ENCODE peak calls at places on chromosomes 4 and X, in ten cellular contexts. N is CD4-positive, alpha-beta T cell; Q is ascending aorta; T is activated B cell treated with CpG ODN at 0.5 μM for 24 hours; G is tibial artery; H is epithelial cell of esophagus; S is heart left ventricle; D is upper lobe of right lung; P is nephron progenitor cell; V is astrocyte of the spinal cord. L is an unnamed sample.
A peak's percentile ranks its signal among the peaks of the same experiment; 100 is the strongest.

GRCh38 chrX:47854474-47854873 is 17.8 kb downstream of the ZNF81 start:
- DNase-seq in H (peak; percentile 32), N (peak; percentile 2), V (peak; percentile 5), D (no peak), P (peak; percentile 12), T (no peak), G (no peak), Q (no peak), S (peak; percentile 6), L (peak; percentile 6)

GRCh38 chrX:15524417-15524816 is 23.8 kb downstream of the BMX start:
- DNase-seq in V (peak; percentile 53), H (no peak), G (no peak), P (no peak), S (no peak), Q (no peak), T (no peak), N (no peak), D (no peak), L (no peak)

GRCh38 chrX:110417128-110417527 is 58.5 kb downstream of the RTL9 start:
- DNase-seq in G (no peak), N (no peak), H (no peak), Q (no peak), P (no peak), V (no peak), D (no peak), S (no peak), T (no peak), L (no peak)

GRCh38 chr4:32022071-32022470 is 1301.9 kb downstream of the PCDH7 start:
- DNase-seq in D (no peak), H (peak; percentile 30), T (no peak), G (no peak), P (no peak), S (no peak), V (no peak), N (no peak), Q (no peak), L (no peak)

GRCh38 chr4:138666366-138666765 is 349.2 kb upstream of the NOCT start:
- DNase-seq in G (no peak), T (no peak), P (no peak), Q (no peak), D (no peak), H (no peak), V (no peak), S (no peak), N (no peak), L (no peak)

GRCh38 chrX:41475611-41476241 is 28.6 kb downstream of the NYX start:
- DNase-seq in S (no peak), P (no peak), V (no peak), Q (no peak), T (no peak), N (no peak), H (no peak), G (no peak), D (no peak), L (peak; percentile 43)

GRCh38 chr4:52202251-52202779 is 151.2 kb downstream of the SPATA18 start:
- DNase-seq in V (no peak), H (no peak), T (no peak), D (no peak), P (no peak), S (no peak), G (no peak), Q (no peak), N (no peak), L (no peak)

GRCh38 chr4:121439669-121440068 is 58.9 kb upstream of the QRFPR start:
- DNase-seq in N (no peak), H (no peak), P (no peak), T (no peak), D (no peak), S (no peak), V (no peak), Q (no peak), G (no peak), L (no peak)

GRCh38 chr4:179307297-179308136 is 1865.3 kb upstream of the AGA start:
- DNase-seq in D (no peak), Q (no peak), G (no peak), H (peak; percentile 55), N (no peak), T (no peak), S (no peak), V (peak; percentile 17), P (peak; percentile 41), L (peak; percentile 59)

GRCh38 chrX:154384284-154384892 is 5.3 kb downstream of the EMD start:
- DNase-seq in N (no peak), T (no peak), H (no peak), G (no peak), S (no peak), V (no peak), Q (no peak), P (no peak), D (no peak), L (no peak)

GRCh38 chrX:17553451-17553850 is 178.5 kb downstream of the NHS start:
- DNase-seq in S (no peak), T (no peak), P (no peak), G (peak; percentile 21), Q (peak; percentile 11), V (peak; percentile 79), H (peak; percentile 83), N (no peak), D (no peak), L (no peak)

GRCh38 chrX:15336023-15336413 is 695 bp upstream of the PIGA start:
- DNase-seq in G (no peak), V (peak; percentile 48), P (peak; percentile 9), S (no peak), H (peak; percentile 87), Q (no peak), T (peak; percentile 17), D (no peak), N (peak; percentile 25), L (no peak)

GRCh38 chr4:138869165-138869564 is 146.4 kb upstream of the NOCT start:
- DNase-seq in N (no peak), D (no peak), V (no peak), T (no peak), H (no peak), S (no peak), P (no peak), Q (no peak), G (no peak), L (no peak)

DNA sequence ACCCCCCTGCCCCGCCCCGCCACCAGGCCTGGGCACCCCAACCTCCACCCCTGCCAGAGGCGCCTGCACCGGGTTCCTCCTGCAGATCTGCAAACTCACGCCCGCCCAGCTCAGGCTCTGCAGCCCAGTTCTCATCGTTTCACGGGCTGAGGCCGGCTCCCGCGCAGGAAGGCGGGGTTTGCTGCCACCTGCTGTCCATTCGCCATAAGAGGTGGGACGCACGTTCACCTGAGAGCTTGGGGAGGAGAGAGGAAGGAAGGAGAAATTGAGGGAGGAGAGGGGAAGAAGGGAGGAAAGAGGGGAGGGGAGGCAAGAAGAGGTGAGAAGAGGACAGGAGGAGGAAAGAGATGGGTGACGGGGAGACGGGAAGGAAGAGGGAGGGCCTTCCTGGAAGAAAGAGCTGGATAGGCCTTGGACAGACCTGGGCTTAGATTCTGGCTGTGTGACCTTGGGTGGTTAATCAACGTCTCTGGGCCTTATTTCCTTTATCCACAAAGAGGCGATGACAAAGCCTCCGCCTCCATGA is 114.5 kb downstream of the ADRA2C start:
- DNase-seq in D (peak; percentile 83), H (peak; percentile 68), T (peak; percentile 59), Q (no peak), V (peak; percentile 30), S (peak; percentile 48), P (peak; percentile 91), G (peak; percentile 47), N (peak; percentile 62), L (peak; percentile 89)
- TF ChIP-seq CTCF in D (peak; percentile 54), H (peak; percentile 71), T (no peak), Q (peak; percentile 62), V (peak; percentile 71), S (peak; percentile 61), P (peak; percentile 75), G (peak; percentile 71), N (peak; percentile 52), L (peak; percentile 85)

GRCh38 chr4:93337196-93337595 is 491.4 kb upstream of the ATOH1 start:
- DNase-seq in Q (no peak), N (no peak), P (no peak), S (no peak), H (no peak), G (no peak), V (no peak), D (no peak), T (no peak), L (no peak)
- TF ChIP-seq CTCF in Q (no peak), N (no peak), P (no peak), S (no peak), H (no peak), G (no peak), V (no peak), D (no peak), T (no peak), L (no peak)

DNA sequence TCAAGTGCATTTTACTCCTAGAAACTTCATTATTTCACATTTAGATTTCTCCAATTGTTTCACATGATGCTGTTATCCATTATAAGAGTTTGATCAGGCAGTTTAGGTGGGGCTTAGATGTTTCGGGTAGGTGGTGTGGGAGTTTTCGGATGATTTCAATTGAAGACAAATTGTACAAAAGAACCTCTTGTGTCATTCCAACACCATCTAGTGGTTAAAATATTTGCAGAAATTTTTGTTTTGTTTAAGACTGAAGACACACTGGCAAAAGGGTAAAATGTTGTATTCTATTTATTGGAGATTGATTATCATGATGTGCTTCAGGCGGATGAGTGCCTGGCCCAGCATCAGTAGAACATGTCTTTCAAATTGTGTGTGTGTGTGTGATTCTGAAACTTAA is 212.7 kb downstream of the SH3BGRL start:
- DNase-seq in D (no peak), S (no peak), V (peak; percentile 1), G (no peak), N (no peak), H (peak; percentile 0), P (no peak), Q (no peak), T (no peak), L (no peak)
- TF ChIP-seq CTCF in D (peak; percentile 5), S (no peak), V (no peak), G (peak; percentile 10), N (no peak), H (no peak), P (no peak), Q (no peak), T (no peak), L (no peak)

DNA sequence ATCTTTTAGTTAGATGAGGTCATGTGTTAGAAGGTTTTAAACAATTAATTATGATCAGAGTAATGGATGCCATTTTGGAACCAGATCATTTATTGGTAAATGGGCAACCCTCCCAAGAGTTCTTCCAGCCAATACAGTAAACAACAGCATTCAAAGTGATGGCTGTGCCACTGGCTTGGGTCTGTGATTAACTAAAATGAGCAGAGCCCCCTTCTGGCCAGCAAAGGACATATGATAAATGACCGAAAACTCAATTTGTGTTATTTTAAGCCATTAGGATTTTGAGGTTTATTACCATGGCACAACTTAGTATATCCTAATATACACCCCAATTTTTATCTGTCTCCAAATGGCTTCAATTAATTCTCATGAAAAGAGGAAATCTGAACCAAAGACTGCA is 90.8 kb upstream of the NPFFR2 start:
- DNase-seq in T (no peak), N (no peak), G (no peak), S (no peak), D (no peak), Q (no peak), H (peak; percentile 48), V (no peak), P (peak; percentile 18), L (peak; percentile 10)
- TF ChIP-seq CTCF in T (no peak), N (no peak), G (no peak), S (peak; percentile 10), D (peak; percentile 27), Q (no peak), H (peak; percentile 49), V (peak; percentile 29), P (peak; percentile 44), L (peak; percentile 66)